ENCODE peak calls at places on chromosome 6, in four cellular contexts. One of them, this sample, is unnamed.

GRCh38 chr6:168880271-168880670 is 373.4 kb downstream of the THBS2 start:
- DNase-seq in AG08396: no peak
- DNase-seq in small intestine: no peak
- DNase-seq in AG08395: no peak
- DNase-seq in this sample: no peak

GRCh38 chr6:68718379-68719073 is 83.4 kb downstream of the ADGRB3 start:
- DNase-seq in small intestine: no peak
- DNase-seq in AG08396: peak; percentile 6
- DNase-seq in AG08395: no peak
- DNase-seq in this sample: no peak

GRCh38 chr6:98335594-98335993 is 498.8 kb upstream of the POU3F2 start:
- DNase-seq in AG08395: no peak
- DNase-seq in small intestine: no peak
- DNase-seq in AG08396: no peak
- DNase-seq in this sample: no peak

GRCh38 chr6:5318617-5319016 is 57.3 kb downstream of the FARS2 start:
- DNase-seq in AG08396: no peak
- DNase-seq in AG08395: no peak
- DNase-seq in small intestine: no peak
- DNase-seq in this sample: no peak

GRCh38 chr6:16582437-16583150 is 178.7 kb downstream of the ATXN1 start:
- DNase-seq in AG08396: no peak
- DNase-seq in AG08395: no peak
- DNase-seq in small intestine: peak; percentile 2
- DNase-seq in this sample: no peak

GRCh38 chr6:28809947-28810654 is 113.7 kb downstream of the TRIM27 start:
- DNase-seq in AG08395: no peak
- DNase-seq in small intestine: no peak
- DNase-seq in AG08396: no peak
- DNase-seq in this sample: no peak

GRCh38 chr6:19860235-19860877 is 23.2 kb downstream of the ID4 start:
- DNase-seq in AG08395: no peak
- DNase-seq in AG08396: no peak
- DNase-seq in small intestine: peak; percentile 44
- DNase-seq in this sample: no peak

GRCh38 chr6:21494505-21494904 is 99.0 kb upstream of the SOX4 start:
- DNase-seq in small intestine: no peak
- DNase-seq in AG08396: no peak
- DNase-seq in AG08395: no peak
- DNase-seq in this sample: no peak

GRCh38 chr6:42782689-42783176 is 881 bp downstream of the BICRAL start:
- DNase-seq in AG08396: peak; percentile 90
- DNase-seq in small intestine: peak; percentile 71
- DNase-seq in AG08395: peak; percentile 86
- DNase-seq in this sample: peak; percentile 83

GRCh38 chr6:153001767-153002612 is 519 bp downstream of the MTRF1L start:
- DNase-seq in AG08395: peak; percentile 10
- DNase-seq in small intestine: peak; percentile 32
- DNase-seq in AG08396: peak; percentile 11
- DNase-seq in this sample: peak; percentile 24

GRCh38 chr6:22302828-22303227 is 6.0 kb upstream of the PRL start:
- DNase-seq in small intestine: no peak
- DNase-seq in AG08395: no peak
- DNase-seq in AG08396: no peak
- DNase-seq in this sample: no peak

GRCh38 chr6:170018422-170019258 is 267.2 kb downstream of the ERMARD start:
- DNase-seq in AG08396: no peak
- DNase-seq in AG08395: no peak
- DNase-seq in small intestine: no peak
- DNase-seq in this sample: no peak

GRCh38 chr6:163872335-163872734 is 457.8 kb downstream of the QKI start:
- DNase-seq in small intestine: no peak
- DNase-seq in AG08395: no peak
- DNase-seq in AG08396: peak; percentile 41
- DNase-seq in this sample: no peak

GRCh38 chr6:71642120-71642519 is 244.2 kb upstream of the RIMS1 start:
- DNase-seq in small intestine: no peak
- DNase-seq in AG08395: no peak
- DNase-seq in AG08396: no peak
- DNase-seq in this sample: no peak

GRCh38 chr6:84652356-84653026 is 111.9 kb downstream of the TBX18 start:
- DNase-seq in AG08396: peak; percentile 55
- DNase-seq in small intestine: no peak
- DNase-seq in AG08395: peak; percentile 74
- DNase-seq in this sample: no peak

GRCh38 chr6:3239110-3239830 is 11.8 kb upstream of the TUBB2B start:
- DNase-seq in small intestine: no peak
- DNase-seq in AG08395: no peak
- DNase-seq in AG08396: no peak
- DNase-seq in this sample: no peak

GRCh38 chr6:143962644-143962929 is 45.5 kb downstream of the PLAGL1 start:
- DNase-seq in AG08395: peak; percentile 57
- DNase-seq in small intestine: no peak
- DNase-seq in AG08396: peak; percentile 21
- DNase-seq in this sample: no peak

GRCh38 chr6:160005861-160006540 is 37.1 kb downstream of the IGF2R start:
- DNase-seq in AG08396: peak; percentile 74
- DNase-seq in AG08395: peak; percentile 38
- DNase-seq in small intestine: no peak
- DNase-seq in this sample: no peak

GRCh38 chr6:85063611-85064010 is 299.2 kb upstream of the TBX18 start:
- DNase-seq in small intestine: no peak
- DNase-seq in AG08396: no peak
- DNase-seq in AG08395: no peak
- DNase-seq in this sample: no peak

GRCh38 chr6:85828973-85829372 is 186.3 kb upstream of the SYNCRIP start:
- DNase-seq in small intestine: no peak
- DNase-seq in AG08395: no peak
- DNase-seq in AG08396: no peak
- DNase-seq in this sample: no peak

GRCh38 chr6:75436869-75437268 is 56.7 kb downstream of the FILIP1 start:
- DNase-seq in small intestine: no peak
- DNase-seq in AG08396: no peak
- DNase-seq in AG08395: peak; percentile 9
- DNase-seq in this sample: no peak

GRCh38 chr6:14910692-14911547 is 334.9 kb upstream of the JARID2 start:
- DNase-seq in AG08396: no peak
- DNase-seq in AG08395: peak; percentile 43
- DNase-seq in small intestine: no peak
- DNase-seq in this sample: no peak

GRCh38 chr6:119942078-119942752 is 592.7 kb upstream of the MAN1A1 start:
- DNase-seq in AG08395: no peak
- DNase-seq in small intestine: no peak
- DNase-seq in AG08396: no peak
- DNase-seq in this sample: no peak

GRCh38 chr6:40171343-40171742 is 237.1 kb upstream of the MOCS1 start:
- DNase-seq in small intestine: no peak
- DNase-seq in AG08396: no peak
- DNase-seq in AG08395: no peak
- DNase-seq in this sample: no peak

GRCh38 chr6:7819641-7820040 is 90.9 kb downstream of the TXNDC5 start:
- DNase-seq in AG08395: peak; percentile 52
- DNase-seq in small intestine: no peak
- DNase-seq in AG08396: no peak
- DNase-seq in this sample: no peak

GRCh38 chr6:121668259-121668658 is 232.8 kb downstream of the GJA1 start:
- DNase-seq in small intestine: no peak
- DNase-seq in AG08395: peak; percentile 19
- DNase-seq in AG08396: no peak
- DNase-seq in this sample: no peak

GRCh38 chr6:17012421-17013225 is 89.2 kb upstream of the STMND1 start:
- DNase-seq in AG08395: no peak
- DNase-seq in AG08396: peak; percentile 36
- DNase-seq in small intestine: no peak
- DNase-seq in this sample: no peak

GRCh38 chr6:130824978-130825694 is 2.1 kb upstream of the SMLR1 start:
- DNase-seq in AG08396: no peak
- DNase-seq in small intestine: no peak
- DNase-seq in AG08395: no peak
- DNase-seq in this sample: peak; percentile 46

GRCh38 chr6:117615981-117616961 is 14.0 kb upstream of the GOPC start:
- DNase-seq in AG08396: no peak
- DNase-seq in small intestine: no peak
- DNase-seq in AG08395: no peak
- DNase-seq in this sample: no peak

GRCh38 chr6:46016063-46016608 is 476 bp upstream of the CLIC5 start:
- DNase-seq in AG08395: no peak
- DNase-seq in AG08396: no peak
- DNase-seq in small intestine: no peak
- DNase-seq in this sample: no peak

GRCh38 chr6:152673233-152673632 is 24.5 kb upstream of the MYCT1 start:
- DNase-seq in AG08395: no peak
- DNase-seq in small intestine: no peak
- DNase-seq in AG08396: no peak
- DNase-seq in this sample: no peak

This sample was measured in HepG2.